ENCODE peak calls at places on chromosomes 12 and 14, in four cellular contexts. One of them, this sample, is unnamed. For H3K4me1, the result is how much of the 10 kb centered on the place peaks cover.

GRCh38 chr12:40216516-40217288 is 8.1 kb upstream of the LRRK2 start:
- ATAC-seq in upper lobe of left lung: peak
- ATAC-seq in GM12878: peak
- ATAC-seq in HepG2: no peak
- ATAC-seq in this sample: no peak

GRCh38 chr14:103542545-103543088 is 13.6 kb downstream of the TRMT61A start:
- ATAC-seq in upper lobe of left lung: peak
- ATAC-seq in GM12878: no peak
- ATAC-seq in HepG2: peak
- ATAC-seq in this sample: peak

GRCh38 chr14:93029417-93029816 is 86.3 kb downstream of the ITPK1 start:
- ATAC-seq in GM12878: no peak
- ATAC-seq in upper lobe of left lung: no peak
- ATAC-seq in HepG2: no peak
- ATAC-seq in this sample: no peak

GRCh38 chr14:104295681-104296387 is 157.4 kb downstream of the KIF26A start:
- ATAC-seq in GM12878: no peak
- ATAC-seq in HepG2: no peak
- ATAC-seq in upper lobe of left lung: no peak
- ATAC-seq in this sample: no peak

GRCh38 chr12:49870501-49871262 is 27.8 kb upstream of the BCDIN3D start:
- ATAC-seq in HepG2: no peak
- ATAC-seq in upper lobe of left lung: no peak
- ATAC-seq in GM12878: no peak
- ATAC-seq in this sample: no peak

GRCh38 chr12:4719821-4720636 is at the start of gene GALNT8:
- ATAC-seq in GM12878: no peak
- ATAC-seq in HepG2: no peak
- ATAC-seq in upper lobe of left lung: no peak
- ATAC-seq in this sample: no peak

GRCh38 chr14:65604535-65604934 is 192.0 kb downstream of the FUT8 start:
- ATAC-seq in HepG2: no peak
- ATAC-seq in GM12878: peak
- ATAC-seq in upper lobe of left lung: no peak
- ATAC-seq in this sample: no peak

GRCh38 chr12:53428741-53429140 is 5.1 kb downstream of the AMHR2 start:
- ATAC-seq in HepG2: no peak
- ATAC-seq in GM12878: no peak
- ATAC-seq in upper lobe of left lung: no peak
- ATAC-seq in this sample: no peak

GRCh38 chr12:110667671-110668070 is 21.2 kb downstream of the HVCN1 start:
- ATAC-seq in HepG2: no peak
- ATAC-seq in GM12878: no peak
- ATAC-seq in upper lobe of left lung: no peak
- ATAC-seq in this sample: no peak

GRCh38 chr12:124512667-124513296 is 54.6 kb downstream of the NCOR2 start:
- ATAC-seq in GM12878: no peak
- ATAC-seq in upper lobe of left lung: peak
- ATAC-seq in HepG2: no peak
- ATAC-seq in this sample: peak

GRCh38 chr12:100643246-100643645 is 69.8 kb downstream of the GAS2L3 start:
- ATAC-seq in HepG2: no peak
- ATAC-seq in upper lobe of left lung: peak
- ATAC-seq in GM12878: no peak
- ATAC-seq in this sample: no peak

GRCh38 chr12:116171549-116171948 is 105.9 kb downstream of the MED13L start:
- ATAC-seq in upper lobe of left lung: no peak
- ATAC-seq in HepG2: no peak
- ATAC-seq in GM12878: no peak
- ATAC-seq in this sample: no peak

GRCh38 chr12:114528766-114529165 is 122.8 kb upstream of the TBX5 start:
- ATAC-seq in upper lobe of left lung: no peak
- ATAC-seq in HepG2: no peak
- ATAC-seq in GM12878: no peak
- ATAC-seq in this sample: no peak

GRCh38 chr12:74515849-74516248 is 21.8 kb upstream of the ATXN7L3B start:
- ATAC-seq in upper lobe of left lung: no peak
- ATAC-seq in HepG2: no peak
- ATAC-seq in GM12878: no peak
- ATAC-seq in this sample: no peak

GRCh38 chr12:2284857-2285256 is 232.1 kb downstream of the CACNA1C start:
- ATAC-seq in HepG2: peak
- ATAC-seq in upper lobe of left lung: peak
- ATAC-seq in GM12878: peak
- ATAC-seq in this sample: peak

DNA sequence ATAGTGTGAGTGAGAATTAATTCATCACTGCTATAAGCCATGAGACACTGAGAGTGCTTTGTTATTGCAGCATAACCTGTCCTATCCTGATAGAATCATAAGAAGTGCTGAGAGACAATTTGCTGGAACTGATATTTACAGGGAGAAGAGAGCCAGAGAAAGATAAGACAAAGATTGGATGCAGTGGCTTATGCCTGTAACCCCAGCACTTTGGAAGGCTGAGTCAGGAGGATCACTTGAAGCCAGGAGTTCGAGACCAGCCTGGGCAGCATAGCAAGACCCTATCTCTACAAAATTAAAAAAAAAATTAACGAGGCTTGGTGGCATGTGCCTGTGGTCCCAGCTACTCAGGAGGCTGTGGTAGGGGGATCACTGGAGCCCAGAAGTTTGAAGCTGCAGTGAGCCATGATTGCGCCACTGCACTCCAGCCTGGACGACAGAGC is 3.0 kb upstream of the P2RX7 start:
- ATAC-seq in GM12878: no peak
- ATAC-seq in HepG2: no peak
- ATAC-seq in upper lobe of left lung: no peak
- ATAC-seq in this sample: no peak
- H3K4me1 ChIP-seq in GM12878: under half
- H3K4me1 ChIP-seq in HepG2: half or more
- H3K4me1 ChIP-seq in upper lobe of left lung: under half
- H3K4me1 ChIP-seq in this sample: under half

GRCh38 chr14:55051426-55052258 is at the start of gene MAPK1IP1L:
- ATAC-seq in GM12878: peak
- ATAC-seq in HepG2: peak
- ATAC-seq in upper lobe of left lung: peak
- ATAC-seq in this sample: peak
- TF ChIP-seq EP300 in GM12878: peak
- TF ChIP-seq EP300 in HepG2: peak
- TF ChIP-seq EP300 in upper lobe of left lung: peak
- TF ChIP-seq EP300 in this sample: peak

DNA sequence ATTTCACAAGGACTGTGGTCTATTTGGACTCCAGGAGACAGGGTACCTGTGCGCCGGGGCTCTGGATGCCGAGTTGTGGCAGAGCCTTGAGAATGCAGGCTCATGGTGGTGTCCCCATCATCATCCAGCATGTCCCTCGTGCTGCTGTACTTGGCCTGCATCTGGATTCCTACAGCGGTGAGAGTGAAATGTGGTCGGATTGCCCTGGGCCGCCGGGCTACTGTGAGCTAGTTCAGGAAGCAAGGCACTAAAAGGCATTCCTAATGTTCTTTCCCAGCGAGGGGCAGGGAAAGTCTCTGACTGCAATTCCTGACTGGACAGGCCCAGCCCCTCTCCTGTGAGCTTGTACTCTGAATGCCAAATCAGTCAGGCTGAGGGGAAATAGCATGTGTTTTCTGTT is at the start of gene CLEC1A:
- ATAC-seq in GM12878: no peak
- ATAC-seq in upper lobe of left lung: no peak
- ATAC-seq in HepG2: no peak
- ATAC-seq in this sample: peak
- TF ChIP-seq POLR2AphosphoS5 in GM12878: no peak
- TF ChIP-seq POLR2AphosphoS5 in upper lobe of left lung: peak
- TF ChIP-seq POLR2AphosphoS5 in HepG2: no peak
- TF ChIP-seq POLR2AphosphoS5 in this sample: peak

DNA sequence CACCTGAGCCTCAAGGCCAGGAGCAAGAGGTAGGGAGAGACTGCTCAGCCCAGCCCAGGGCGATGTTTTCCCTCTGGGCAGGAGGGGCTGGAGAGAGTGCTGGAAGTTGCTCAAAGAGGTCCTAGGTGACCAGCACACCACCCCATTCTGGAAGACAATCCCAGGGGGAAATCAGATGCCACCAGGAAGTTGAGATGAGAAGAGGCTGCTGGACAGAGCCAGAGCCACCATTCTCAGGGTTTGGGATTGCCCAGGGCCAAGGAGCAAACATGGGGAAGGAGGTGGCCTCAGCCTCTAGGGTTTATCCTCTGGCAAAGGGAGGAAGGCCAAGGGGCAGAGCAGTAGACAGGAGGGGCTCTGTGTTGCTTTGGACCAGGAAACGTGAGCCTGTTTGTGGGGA is 11.6 kb downstream of the CCDC85C start:
- ATAC-seq in HepG2: no peak
- ATAC-seq in upper lobe of left lung: no peak
- ATAC-seq in GM12878: no peak
- ATAC-seq in this sample: no peak
- H3K4me1 ChIP-seq in HepG2: half or more
- H3K4me1 ChIP-seq in upper lobe of left lung: half or more
- H3K4me1 ChIP-seq in GM12878: under half
- H3K4me1 ChIP-seq in this sample: half or more

DNA sequence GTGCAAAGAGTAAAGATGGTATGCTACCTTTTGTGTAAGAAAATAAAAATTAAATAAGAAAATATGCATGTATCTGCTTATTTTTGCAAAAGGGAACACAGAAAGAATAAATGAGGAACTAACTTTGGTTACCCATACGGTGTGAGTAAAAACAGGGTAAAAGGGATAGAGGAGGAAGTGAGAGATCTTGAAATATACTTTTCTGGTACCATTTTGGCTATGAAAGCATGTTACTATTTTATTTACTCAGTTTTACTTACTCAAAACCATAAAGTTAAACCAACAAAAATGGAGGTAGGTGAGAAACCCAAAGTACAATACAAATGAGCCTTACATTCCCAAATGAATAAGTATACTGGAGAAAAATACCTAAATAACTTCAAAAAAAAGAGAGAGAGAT is 122.0 kb upstream of the EGLN3 start:
- ATAC-seq in HepG2: no peak
- ATAC-seq in GM12878: peak
- ATAC-seq in upper lobe of left lung: no peak
- ATAC-seq in this sample: no peak
- TF ChIP-seq EP300 in HepG2: no peak
- TF ChIP-seq EP300 in GM12878: peak
- TF ChIP-seq EP300 in upper lobe of left lung: no peak
- TF ChIP-seq EP300 in this sample: no peak